ENCODE peak calls at places on chromosomes 11 and 22, in seven cellular contexts. Y is cardiac muscle cell; O is CD8-positive, alpha-beta T cell; S is HCT116; P is PC-9; K is naive thymus-derived CD4-positive, alpha-beta T cell; L is iPS DF 6.9. V is an unnamed sample.

GRCh38 chr22:36149464-36149863 is 11.1 kb downstream of the APOL3 start:
- DNase-seq in Y (peak; percentile 33), O (no peak), S (no peak), P (no peak), K (no peak), L (no peak), V (no peak)

GRCh38 chr11:68673291-68673930 is 10.9 kb upstream of the GAL start:
- DNase-seq in Y (peak; percentile 74), O (no peak), S (no peak), P (no peak), K (no peak), L (no peak), V (no peak)

GRCh38 chr11:119323532-119324033 is 6.7 kb upstream of the MCAM start:
- DNase-seq in Y (peak; percentile 78), O (peak; percentile 83), S (peak; percentile 51), P (peak; percentile 59), K (peak; percentile 77), L (no peak), V (peak; percentile 93)

GRCh38 chr11:125946712-125947418 is 1.0 kb downstream of the VSIG10L2 start:
- DNase-seq in Y (no peak), O (peak; percentile 7), S (no peak), P (no peak), K (no peak), L (no peak), V (no peak)

GRCh38 chr22:19897726-19898515 is 43.2 kb upstream of the GNB1L start:
- DNase-seq in Y (no peak), O (no peak), S (no peak), P (no peak), K (no peak), L (no peak), V (no peak)

GRCh38 chr11:130070829-130071205 is 1.1 kb downstream of the APLP2 start:
- DNase-seq in Y (peak; percentile 42), O (no peak), S (no peak), P (no peak), K (peak; percentile 3), L (no peak), V (peak; percentile 41)

GRCh38 chr11:130068986-130069683 is 559 bp upstream of the APLP2 start:
- DNase-seq in Y (peak; percentile 95), O (peak; percentile 50), S (peak; percentile 35), P (peak; percentile 87), K (peak; percentile 70), L (no peak), V (peak; percentile 84)

GRCh38 chr22:27935897-27936296 is 16.8 kb upstream of the PITPNB start:
- DNase-seq in Y (no peak), O (no peak), S (no peak), P (no peak), K (no peak), L (no peak), V (no peak)

GRCh38 chr22:40922484-40923303 is 28.5 kb upstream of the RBX1 start:
- DNase-seq in Y (peak; percentile 79), O (no peak), S (peak; percentile 29), P (peak; percentile 56), K (peak; percentile 67), L (peak; percentile 2), V (peak; percentile 31)

GRCh38 chr11:10413268-10413667 is 41.8 kb upstream of the AMPD3 start:
- DNase-seq in Y (peak; percentile 26), O (peak; percentile 43), S (peak; percentile 28), P (no peak), K (peak; percentile 59), L (no peak), V (no peak)
- H3K4me1 ChIP-seq in Y (no peaks in the 10 kb centered on the region), O (peaks cover 29% of the 10 kb centered on the region), S (peaks cover 38% of the 10 kb centered on the region), P (no peaks in the 10 kb centered on the region), K (peaks cover 27% of the 10 kb centered on the region), L (no peaks in the 10 kb centered on the region), V (no peaks in the 10 kb centered on the region)

GRCh38 chr11:122430490-122430889 is 225.0 kb upstream of the UBASH3B start:
- DNase-seq in Y (no peak), O (no peak), S (no peak), P (no peak), K (no peak), L (no peak), V (no peak)
- H3K4me3 ChIP-seq in Y (no peak overlapping the region), O (no peak overlapping the region), S (no peak overlapping the region), P (no peak overlapping the region), K (no peak overlapping the region), L (no peak overlapping the region), V (no peak overlapping the region)

GRCh38 chr11:117286588-117286987 is 4.6 kb upstream of the BACE1-AS start:
- DNase-seq in Y (no peak), O (no peak), S (no peak), P (no peak), K (no peak), L (no peak), V (no peak)
- H3K36me3 ChIP-seq in Y (peaks cover 42% of the 10 kb centered on the region), O (peaks cover 13% of the 10 kb centered on the region), S (peaks cover 15% of the 10 kb centered on the region), P (peaks cover 18% of the 10 kb centered on the region), K (peaks cover 8% of the 10 kb centered on the region), L (peaks cover 19% of the 10 kb centered on the region), V (peaks cover 70% of the 10 kb centered on the region)

GRCh38 chr11:111735262-111736116 is 30.7 kb downstream of the PPP2R1B start:
- DNase-seq in Y (peak; percentile 98), O (no peak), S (no peak), P (peak; percentile 98), K (no peak), L (no peak), V (no peak)
- H3K4me1 ChIP-seq in Y (peaks cover 40% of the 10 kb centered on the region), O (no peaks in the 10 kb centered on the region), S (peaks cover 19% of the 10 kb centered on the region), P (peaks cover 34% of the 10 kb centered on the region), K (no peaks in the 10 kb centered on the region), L (peaks cover 2% of the 10 kb centered on the region), V (no peaks in the 10 kb centered on the region)

DNA sequence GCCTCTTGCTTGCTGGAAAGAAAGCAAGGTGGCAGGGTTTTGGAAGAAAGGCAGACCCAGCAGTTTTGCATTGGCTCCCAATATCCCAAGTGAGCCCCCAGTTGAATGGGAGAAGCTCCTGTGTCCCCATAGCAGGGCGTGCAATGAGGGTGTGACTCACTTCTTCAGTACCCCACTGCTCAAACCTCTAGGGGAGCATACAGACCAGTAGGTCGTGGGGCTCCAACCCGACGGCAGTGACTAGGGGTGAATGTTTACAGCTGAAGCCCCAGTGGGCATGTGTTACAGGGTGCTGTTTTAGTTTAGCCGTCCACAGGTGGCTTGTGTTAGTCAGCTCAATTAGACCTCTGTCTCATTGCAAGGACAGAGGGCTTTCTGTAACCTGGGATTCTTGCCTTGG is 564.5 kb upstream of the CNTN5 start:
- DNase-seq in Y (no peak), O (no peak), S (no peak), P (no peak), K (no peak), L (no peak), V (no peak)
- H3K4me3 ChIP-seq in Y (no peak overlapping the region), O (no peak overlapping the region), S (no peak overlapping the region), P (no peak overlapping the region), K (no peak overlapping the region), L (no peak overlapping the region), V (no peak overlapping the region)

DNA sequence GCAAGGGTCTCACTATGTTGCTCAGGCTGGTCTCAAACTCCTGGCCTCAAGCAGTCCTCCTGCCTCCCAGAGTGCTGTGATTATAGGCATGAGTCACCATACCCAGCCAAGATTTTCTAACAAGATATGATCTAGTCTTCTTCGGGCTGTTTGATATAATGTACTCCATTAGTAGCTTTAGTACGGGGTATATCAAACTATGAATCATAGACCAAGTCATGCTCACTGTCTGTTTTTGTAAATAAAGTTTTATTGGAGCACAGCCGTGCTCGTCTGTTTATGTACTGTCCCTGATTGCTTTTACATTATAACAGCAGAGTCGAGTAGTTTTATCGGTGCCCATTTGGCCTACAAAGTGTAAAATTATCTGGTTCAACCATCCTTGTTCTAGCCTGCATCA is 43.9 kb upstream of the GRIK4 start:
- DNase-seq in Y (no peak), O (no peak), S (no peak), P (no peak), K (no peak), L (no peak), V (no peak)
- H3K36me3 ChIP-seq in Y (peaks cover 72% of the 10 kb centered on the region), O (no peaks in the 10 kb centered on the region), S (peaks cover 7% of the 10 kb centered on the region), P (peaks cover 38% of the 10 kb centered on the region), K (no peaks in the 10 kb centered on the region), L (no peaks in the 10 kb centered on the region), V (peaks cover 63% of the 10 kb centered on the region)

DNA sequence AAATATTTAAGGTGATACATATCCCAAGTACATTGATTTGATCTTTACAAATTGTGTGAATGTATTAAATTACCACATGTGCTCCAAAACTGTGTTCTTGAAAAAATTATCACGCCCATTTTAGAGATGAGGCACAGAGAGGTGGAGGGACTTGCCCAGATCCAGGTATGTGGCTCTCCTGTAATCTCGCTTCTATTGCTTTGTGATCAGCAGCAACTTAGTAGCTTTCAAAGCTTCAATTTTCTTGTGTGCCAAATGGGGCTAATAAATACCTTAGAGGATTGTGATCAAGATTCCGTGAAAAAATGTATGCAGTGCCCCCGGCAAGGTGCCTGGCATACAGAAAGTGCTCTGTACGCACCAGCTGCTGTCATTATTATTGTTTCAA is 18.0 kb downstream of the PTPRJ start:
- DNase-seq in Y (no peak), O (no peak), S (no peak), P (no peak), K (no peak), L (no peak), V (no peak)
- H3K4me1 ChIP-seq in Y (peaks cover 11% of the 10 kb centered on the region), O (peaks cover 50% of the 10 kb centered on the region), S (peaks cover 53% of the 10 kb centered on the region), P (peaks cover 6% of the 10 kb centered on the region), K (peaks cover 54% of the 10 kb centered on the region), L (peaks cover 3% of the 10 kb centered on the region), V (peaks cover 11% of the 10 kb centered on the region)